ENCODE peak calls at places on chromosomes 1 and 21, in five cellular contexts. S is GM20000, J is psoas muscle, Z is esophagus squamous epithelium, R is cardiac fibroblast. K is an unnamed sample.
A peak's percentile ranks its signal among the peaks of the same experiment; 100 is the strongest.

GRCh38 chr1:170594227-170594626 is 62.3 kb downstream of the GORAB start:
- DNase-seq in S (no peak), J (no peak), Z (no peak), R (no peak), K (no peak)

GRCh38 chr1:77316006-77316405 is 34.2 kb downstream of the AK5 start:
- DNase-seq in S (no peak), J (no peak), Z (no peak), R (peak; percentile 12), K (no peak)

GRCh38 chr1:47440849-47441170 is 3.0 kb downstream of the FOXD2 start:
- DNase-seq in S (no peak), J (no peak), Z (no peak), R (no peak), K (no peak)

GRCh38 chr1:239987103-239987745 is 104.5 kb upstream of the FMN2 start:
- DNase-seq in S (no peak), J (no peak), Z (no peak), R (peak; percentile 60), K (peak; percentile 75)

GRCh38 chr1:16013220-16013907 is 4.5 kb downstream of the HSPB7 start:
- DNase-seq in S (peak; percentile 70), J (peak; percentile 95), Z (no peak), R (peak; percentile 72), K (peak; percentile 64)

GRCh38 chr1:47996406-47997226 is 569 bp downstream of the TRABD2B start:
- DNase-seq in S (peak; percentile 40), J (peak; percentile 55), Z (no peak), R (no peak), K (no peak)

GRCh38 chr1:12519708-12520364 is 98.2 kb downstream of the DHRS3 start:
- DNase-seq in S (no peak), J (no peak), Z (no peak), R (no peak), K (no peak)

GRCh38 chr1:243605604-243606003 is 244.4 kb downstream of the AKT3 start:
- DNase-seq in S (no peak), J (no peak), Z (no peak), R (peak; percentile 80), K (no peak)

GRCh38 chr1:60924165-60924564 is 158.2 kb upstream of the NFIA start:
- DNase-seq in S (no peak), J (no peak), Z (no peak), R (no peak), K (no peak)

GRCh38 chr1:55212349-55213028 is 2.7 kb downstream of the USP24 start:
- DNase-seq in S (no peak), J (no peak), Z (no peak), R (no peak), K (no peak)

GRCh38 chr1:5109652-5110051 is 455.2 kb downstream of the AJAP1 start:
- DNase-seq in S (no peak), J (no peak), Z (no peak), R (no peak), K (no peak)

GRCh38 chr1:161216945-161217712 is 2.0 kb downstream of the FCER1G start:
- DNase-seq in S (peak; percentile 56), J (no peak), Z (no peak), R (peak; percentile 79), K (peak; percentile 79)

GRCh38 chr1:234486858-234487830 is 8.2 kb upstream of the TARBP1 start:
- DNase-seq in S (peak; percentile 45), J (no peak), Z (no peak), R (peak; percentile 90), K (peak; percentile 87)

GRCh38 chr1:1283821-1284220 is 3.6 kb downstream of the SCNN1D start:
- DNase-seq in S (peak; percentile 84), J (no peak), Z (no peak), R (no peak), K (peak; percentile 40)

GRCh38 chr1:7810395-7810794 is 26.3 kb downstream of the PER3 start:
- DNase-seq in S (no peak), J (no peak), Z (no peak), R (peak; percentile 72), K (peak; percentile 85)

GRCh38 chr1:21308847-21309652 is 18.8 kb upstream of the ECE1 start:
- DNase-seq in S (no peak), J (no peak), Z (no peak), R (peak; percentile 39), K (peak; percentile 79)

GRCh38 chr1:24751833-24752232 is 6.6 kb downstream of the CLIC4 start:
- DNase-seq in S (no peak), J (no peak), Z (no peak), R (no peak), K (no peak)

GRCh38 chr21:46048926-46049889 is 48.7 kb upstream of the COL6A2 start:
- DNase-seq in S (no peak), J (peak; percentile 95), Z (no peak), R (peak; percentile 100), K (peak; percentile 97)

GRCh38 chr1:65276197-65276884 is 33.0 kb upstream of the DNAJC6 start:
- DNase-seq in S (no peak), J (no peak), Z (no peak), R (no peak), K (no peak)

GRCh38 chr1:2414297-2414958 is 2.1 kb upstream of the PEX10 start:
- DNase-seq in S (peak; percentile 89), J (peak; percentile 86), Z (no peak), R (peak; percentile 68), K (peak; percentile 65)

GRCh38 chr1:38003261-38004250 is 1.8 kb downstream of the FHL3 start:
- DNase-seq in S (no peak), J (peak; percentile 93), Z (no peak), R (peak; percentile 47), K (peak; percentile 28)

GRCh38 chr1:38005195-38006007 is at the start of gene FHL3:
- DNase-seq in S (peak; percentile 91), J (peak; percentile 94), Z (no peak), R (peak; percentile 73), K (peak; percentile 53)

GRCh38 chr1:38004284-38005101 is 821 bp downstream of the FHL3 start:
- DNase-seq in S (no peak), J (no peak), Z (no peak), R (no peak), K (peak; percentile 26)

GRCh38 chr1:38009088-38009840 is 3.3 kb upstream of the UTP11 start:
- DNase-seq in S (no peak), J (peak; percentile 88), Z (no peak), R (peak; percentile 78), K (peak; percentile 59)

GRCh38 chr1:38006008-38006828 is 904 bp upstream of the FHL3 start:
- DNase-seq in S (no peak), J (peak; percentile 95), Z (no peak), R (no peak), K (no peak)
- TF ChIP-seq CTCF in S (no peak), J (no peak), Z (no peak), R (no peak), K (no peak)

GRCh38 chr1:185208626-185209170 is 51.7 kb downstream of the SWT1 start:
- DNase-seq in S (no peak), J (no peak), Z (no peak), R (peak; percentile 62), K (no peak)

GRCh38 chr1:185207980-185208602 is 51.1 kb downstream of the SWT1 start:
- DNase-seq in S (no peak), J (no peak), Z (no peak), R (no peak), K (peak; percentile 29)

GRCh38 chr1:185213086-185213485 is 56.1 kb downstream of the SWT1 start:
- DNase-seq in S (no peak), J (no peak), Z (no peak), R (peak; percentile 3), K (no peak)

DNA sequence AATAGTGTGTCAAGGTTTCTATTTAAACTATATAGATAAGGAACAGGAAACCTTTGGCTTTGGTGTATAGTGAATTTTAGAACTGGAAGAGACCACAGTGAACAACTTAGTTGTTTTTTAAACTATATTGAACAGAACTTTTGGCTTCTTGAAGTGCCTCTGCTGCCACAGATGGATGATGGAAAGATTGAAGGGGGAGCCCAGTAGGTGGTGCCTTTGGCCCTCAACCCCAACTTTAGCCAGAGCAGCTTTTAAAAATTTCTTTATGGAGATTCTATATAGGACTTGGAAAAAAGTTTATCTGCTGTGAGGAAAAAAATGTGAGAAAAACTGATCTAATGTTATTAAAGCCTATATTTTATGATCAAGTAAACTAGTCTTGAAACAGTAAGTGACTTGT is 50.2 kb downstream of the SWT1 start:
- DNase-seq in S (no peak), J (no peak), Z (no peak), R (no peak), K (no peak)
- TF ChIP-seq CTCF in S (no peak), J (no peak), Z (no peak), R (no peak), K (no peak)

GRCh38 chr1:190373705-190374336 is 103.8 kb downstream of the BRINP3 start:
- DNase-seq in S (peak; percentile 11), J (no peak), Z (no peak), R (peak; percentile 50), K (peak; percentile 67)
- TF ChIP-seq CTCF in S (peak; percentile 55), J (no peak), Z (peak; percentile 29), R (peak; percentile 22), K (peak; percentile 66)

GRCh38 chr1:116498789-116499628 is 71.8 kb downstream of the CD58 start:
- DNase-seq in S (peak; percentile 75), J (peak; percentile 60), Z (no peak), R (peak; percentile 78), K (peak; percentile 73)

GRCh38 chr1:116496898-116497297 is 73.9 kb downstream of the CD58 start:
- DNase-seq in S (no peak), J (no peak), Z (no peak), R (no peak), K (no peak)

GRCh38 chr1:116495534-116495933 is 75.3 kb downstream of the CD58 start:
- DNase-seq in S (no peak), J (no peak), Z (no peak), R (peak; percentile 44), K (no peak)

GRCh38 chr1:116496380-116496779 is 74.4 kb downstream of the CD58 start:
- DNase-seq in S (no peak), J (peak; percentile 73), Z (no peak), R (peak; percentile 78), K (peak; percentile 70)

GRCh38 chr1:116497660-116498059 is 73.2 kb downstream of the CD58 start:
- DNase-seq in S (no peak), J (no peak), Z (no peak), R (peak; percentile 49), K (no peak)
- TF ChIP-seq CTCF in S (no peak), J (no peak), Z (no peak), R (no peak), K (no peak)